ENCODE peak calls at places on chromosomes 5 and 9, in four cellular contexts. One of them, this sample, is unnamed.

GRCh38 chr9:93952784-93953491 is 2.2 kb downstream of the BARX1 start:
- DNase-seq in NT2/D1: no peak
- DNase-seq in cardiac muscle cell: peak; percentile 58
- DNase-seq in PC-9: no peak
- DNase-seq in this sample: no peak

GRCh38 chr5:119330367-119331183 is 25.2 kb upstream of the TNFAIP8 start:
- DNase-seq in NT2/D1: no peak
- DNase-seq in cardiac muscle cell: no peak
- DNase-seq in PC-9: no peak
- DNase-seq in this sample: no peak

GRCh38 chr5:135211083-135211790 is 177.2 kb upstream of the PITX1 start:
- DNase-seq in NT2/D1: no peak
- DNase-seq in cardiac muscle cell: no peak
- DNase-seq in PC-9: no peak
- DNase-seq in this sample: peak; percentile 30

GRCh38 chr5:133471699-133472098 is 140.6 kb downstream of the FSTL4 start:
- DNase-seq in NT2/D1: no peak
- DNase-seq in cardiac muscle cell: no peak
- DNase-seq in PC-9: no peak
- DNase-seq in this sample: no peak

GRCh38 chr5:76688836-76689235 is 27.1 kb upstream of the F2R start:
- DNase-seq in NT2/D1: no peak
- DNase-seq in cardiac muscle cell: no peak
- DNase-seq in PC-9: no peak
- DNase-seq in this sample: peak; percentile 82

GRCh38 chr9:110179734-110180133 is 28.2 kb downstream of the C9orf152 start:
- DNase-seq in NT2/D1: no peak
- DNase-seq in cardiac muscle cell: no peak
- DNase-seq in PC-9: no peak
- DNase-seq in this sample: no peak

GRCh38 chr5:163548649-163549048 is 43.2 kb downstream of the MAT2B start:
- DNase-seq in NT2/D1: no peak
- DNase-seq in cardiac muscle cell: no peak
- DNase-seq in PC-9: no peak
- DNase-seq in this sample: no peak

GRCh38 chr9:86287013-86287412 is 4.7 kb upstream of the ISCA1 start:
- DNase-seq in NT2/D1: peak; percentile 66
- DNase-seq in cardiac muscle cell: peak; percentile 49
- DNase-seq in PC-9: no peak
- DNase-seq in this sample: no peak

GRCh38 chr5:119332978-119333401 is 22.8 kb upstream of the TNFAIP8 start:
- DNase-seq in NT2/D1: no peak
- DNase-seq in cardiac muscle cell: no peak
- DNase-seq in PC-9: no peak
- DNase-seq in this sample: no peak

GRCh38 chr9:124084087-124084486 is 72.5 kb downstream of the LHX2 start:
- DNase-seq in NT2/D1: no peak
- DNase-seq in cardiac muscle cell: no peak
- DNase-seq in PC-9: no peak
- DNase-seq in this sample: no peak

GRCh38 chr5:42595597-42595996 is 161.0 kb upstream of the CCDC152 start:
- DNase-seq in NT2/D1: no peak
- DNase-seq in cardiac muscle cell: peak; percentile 18
- DNase-seq in PC-9: no peak
- DNase-seq in this sample: no peak

GRCh38 chr5:4082966-4083564 is 487.4 kb downstream of the IRX1 start:
- DNase-seq in NT2/D1: no peak
- DNase-seq in cardiac muscle cell: no peak
- DNase-seq in PC-9: no peak
- DNase-seq in this sample: no peak

GRCh38 chr9:17134843-17135577 is at the start of gene CNTLN:
- DNase-seq in NT2/D1: peak; percentile 86
- DNase-seq in cardiac muscle cell: peak; percentile 90
- DNase-seq in PC-9: peak; percentile 87
- DNase-seq in this sample: peak; percentile 87

GRCh38 chr5:72293495-72294055 is 26.5 kb downstream of the MRPS27 start:
- DNase-seq in NT2/D1: no peak
- DNase-seq in cardiac muscle cell: no peak
- DNase-seq in PC-9: no peak
- DNase-seq in this sample: no peak
- H3K36me3 ChIP-seq in NT2/D1: peaks cover 74% of the 10 kb centered on the region
- H3K36me3 ChIP-seq in cardiac muscle cell: peaks cover 9% of the 10 kb centered on the region
- H3K36me3 ChIP-seq in PC-9: peaks cover 9% of the 10 kb centered on the region
- H3K36me3 ChIP-seq in this sample: peaks cover 35% of the 10 kb centered on the region

GRCh38 chr5:43702815-43703214 is 99.8 kb downstream of the NNT start:
- DNase-seq in NT2/D1: no peak
- DNase-seq in cardiac muscle cell: no peak
- DNase-seq in PC-9: no peak
- DNase-seq in this sample: no peak
- H3K4me1 ChIP-seq in NT2/D1: no peaks in the 10 kb centered on the region
- H3K4me1 ChIP-seq in cardiac muscle cell: peaks cover 18% of the 10 kb centered on the region
- H3K4me1 ChIP-seq in PC-9: no peaks in the 10 kb centered on the region
- H3K4me1 ChIP-seq in this sample: no peaks in the 10 kb centered on the region

GRCh38 chr9:113258282-113258681 is 17.1 kb downstream of the CDC26 start:
- DNase-seq in NT2/D1: no peak
- DNase-seq in cardiac muscle cell: no peak
- DNase-seq in PC-9: no peak
- DNase-seq in this sample: no peak

GRCh38 chr9:113257863-113258262 is 17.5 kb downstream of the CDC26 start:
- DNase-seq in NT2/D1: no peak
- DNase-seq in cardiac muscle cell: no peak
- DNase-seq in PC-9: no peak
- DNase-seq in this sample: no peak

GRCh38 chr9:113267911-113268563 is 7.3 kb downstream of the CDC26 start:
- DNase-seq in NT2/D1: no peak
- DNase-seq in cardiac muscle cell: no peak
- DNase-seq in PC-9: no peak
- DNase-seq in this sample: no peak

GRCh38 chr9:113261917-113262671 is 13.3 kb downstream of the CDC26 start:
- DNase-seq in NT2/D1: no peak
- DNase-seq in cardiac muscle cell: no peak
- DNase-seq in PC-9: no peak
- DNase-seq in this sample: no peak
- H3K36me3 ChIP-seq in NT2/D1: peaks cover 43% of the 10 kb centered on the region
- H3K36me3 ChIP-seq in cardiac muscle cell: peaks cover 36% of the 10 kb centered on the region
- H3K36me3 ChIP-seq in PC-9: no peaks in the 10 kb centered on the region
- H3K36me3 ChIP-seq in this sample: peaks cover 22% of the 10 kb centered on the region

GRCh38 chr9:91768977-91769916 is 180.8 kb downstream of the ROR2 start:
- DNase-seq in NT2/D1: no peak
- DNase-seq in cardiac muscle cell: no peak
- DNase-seq in PC-9: no peak
- DNase-seq in this sample: no peak
- H3K4me1 ChIP-seq in NT2/D1: peaks cover 5% of the 10 kb centered on the region
- H3K4me1 ChIP-seq in cardiac muscle cell: peaks cover 21% of the 10 kb centered on the region
- H3K4me1 ChIP-seq in PC-9: no peaks in the 10 kb centered on the region
- H3K4me1 ChIP-seq in this sample: peaks cover 5% of the 10 kb centered on the region

This sample was measured in SJSA1.